ENCODE peak calls at places on chromosomes 16 and 17, in four cellular contexts. T is stimulated activated CD4-positive, alpha-beta T cell treated with anti-CD3 and anti-CD28 coated beads, TNF-alpha, amount 100 ng/mL, for 48 hours; Z is lung microvascular endothelial cell; Y is ELF-1. G is an unnamed sample.

GRCh38 chr16:17885659-17886200 is 415.0 kb upstream of the XYLT1 start:
- DNase-seq in Y (peak; percentile 3), Z (no peak), T (no peak), G (no peak)

GRCh38 chr16:85437161-85438052 is 175.7 kb upstream of the GSE1 start:
- DNase-seq in Z (no peak), Y (peak; percentile 83), T (no peak), G (no peak)

GRCh38 chr16:81774348-81774747 is 4.7 kb upstream of the PLCG2 start:
- DNase-seq in Y (no peak), Z (peak; percentile 71), T (no peak), G (no peak)

GRCh38 chr17:50842506-50843149 is 7.2 kb downstream of the WFIKKN2 start:
- DNase-seq in Y (no peak), T (no peak), Z (no peak), G (no peak)

GRCh38 chr16:68197250-68197649 is 38.7 kb downstream of the ESRP2 start:
- DNase-seq in Y (no peak), T (no peak), Z (no peak), G (no peak)

GRCh38 chr16:19718624-19718965 is 524 bp downstream of the IQCK start:
- DNase-seq in T (no peak), Z (no peak), Y (no peak), G (no peak)

GRCh38 chr16:81676571-81677374 is 102.3 kb upstream of the PLCG2 start:
- DNase-seq in Y (no peak), T (no peak), Z (no peak), G (no peak)

GRCh38 chr17:19321481-19322128 is 40.9 kb downstream of the B9D1 start:
- DNase-seq in Y (peak; percentile 66), Z (no peak), T (no peak), G (no peak)

GRCh38 chr17:21215935-21216334 is 2.0 kb upstream of the TMEM11 start:
- DNase-seq in Y (no peak), T (no peak), Z (no peak), G (no peak)

GRCh38 chr17:32822996-32823395 is 53.9 kb downstream of the MYO1D start:
- DNase-seq in T (no peak), Y (no peak), Z (peak; percentile 36), G (no peak)

GRCh38 chr17:81027591-81028505 is 7.1 kb upstream of the BAIAP2 start:
- DNase-seq in Y (no peak), T (no peak), Z (no peak), G (peak; percentile 1)

GRCh38 chr17:3917391-3917931 is 1.2 kb upstream of the P2RX1 start:
- DNase-seq in Y (no peak), T (no peak), Z (no peak), G (no peak)

GRCh38 chr16:49463529-49463928 is 89.9 kb downstream of the C16orf78 start:
- DNase-seq in Y (no peak), T (peak; percentile 17), Z (no peak), G (peak; percentile 82)

GRCh38 chr16:75109732-75110243 is 6.8 kb downstream of the LDHD start:
- DNase-seq in Z (no peak), Y (peak; percentile 10), T (no peak), G (no peak)

GRCh38 chr17:57982452-57983170 is 5.4 kb downstream of the VEZF1 start:
- DNase-seq in Z (no peak), T (no peak), Y (no peak), G (no peak)

GRCh38 chr17:65690626-65691310 is 129.3 kb upstream of the AXIN2 start:
- DNase-seq in T (no peak), Z (no peak), Y (no peak), G (no peak)

GRCh38 chr16:64365448-64365858 is 756.4 kb downstream of the CDH11 start:
- DNase-seq in Z (no peak), Y (no peak), T (no peak), G (no peak)

GRCh38 chr17:49546546-49547535 is 28.8 kb upstream of the NXPH3 start:
- DNase-seq in Y (no peak), Z (no peak), T (no peak), G (no peak)

GRCh38 chr16:66553223-66553622 is 847 bp downstream of the CKLF start:
- DNase-seq in Z (no peak), Y (no peak), T (no peak), G (no peak)

GRCh38 chr16:89018605-89019158 is 41.7 kb upstream of the CBFA2T3 start:
- DNase-seq in T (no peak), Z (no peak), Y (no peak), G (no peak)